ENCODE peak calls at places on chromosome 15, in five cellular contexts. M is iPS DF 6.9; A is germinal center; N is psoas muscle; R is activated naive CD4-positive, alpha-beta T cell. L is an unnamed sample.

GRCh38 chr15:38129531-38130199 is 123.0 kb upstream of the SPRED1 start:
- DNase-seq in M (no peak), A (peak), N (peak), R (no peak), L (peak)

GRCh38 chr15:42508263-42508690 is 12.8 kb downstream of the SNAP23 start:
- DNase-seq in M (no peak), A (no peak), N (no peak), R (no peak), L (no peak)

GRCh38 chr15:78093242-78094020 is 1.1 kb downstream of the SH2D7 start:
- DNase-seq in M (no peak), A (no peak), N (no peak), R (no peak), L (no peak)

GRCh38 chr15:68990755-68991500 is 23.6 kb upstream of the NOX5 start:
- DNase-seq in M (no peak), A (no peak), N (no peak), R (no peak), L (no peak)

GRCh38 chr15:29089731-29090616 is 179.6 kb downstream of the NSMCE3 start:
- DNase-seq in M (no peak), A (no peak), N (no peak), R (no peak), L (no peak)

GRCh38 chr15:29102911-29103824 is 166.5 kb downstream of the NSMCE3 start:
- DNase-seq in M (no peak), A (no peak), N (peak), R (peak), L (peak)

GRCh38 chr15:57411945-57412768 is 35.9 kb downstream of the CGNL1 start:
- DNase-seq in M (no peak), A (no peak), N (no peak), R (no peak), L (no peak)

GRCh38 chr15:100781961-100782525 is 97.6 kb upstream of the ALDH1A3 start:
- DNase-seq in M (peak), A (no peak), N (no peak), R (no peak), L (no peak)

GRCh38 chr15:63252292-63252691 is 25.1 kb upstream of the APH1B start:
- DNase-seq in M (no peak), A (no peak), N (no peak), R (no peak), L (no peak)

GRCh38 chr15:90552162-90552928 is 22.6 kb downstream of the CRTC3 start:
- DNase-seq in M (no peak), A (no peak), N (peak), R (no peak), L (no peak)

GRCh38 chr15:80818996-80819395 is 39.8 kb downstream of the CEMIP start:
- DNase-seq in M (no peak), A (no peak), N (no peak), R (no peak), L (no peak)

L was measured in Right ventricle myocardium inferior.